ENCODE peak calls at places on chromosomes 12 and 14, in ten cellular contexts. G is heart left ventricle; T is AG10803; P is breast epithelium; N is HFFc6; E is lower leg skin; S is cardiac muscle cell; R is IMR-90; B is CD4-positive, alpha-beta T cell; H is AG09319. Q is an unnamed sample.

GRCh38 chr12:84741727-84742126 is 170.9 kb downstream of the SLC6A15 start:
- DNase-seq in R (no peak), B (no peak), T (peak; percentile 35), E (no peak), N (peak; percentile 1), P (no peak), S (peak; percentile 38), G (no peak), H (no peak), Q (peak; percentile 3)

GRCh38 chr12:92224685-92225331 is 79.2 kb upstream of the BTG1 start:
- DNase-seq in B (no peak), H (no peak), P (no peak), N (peak; percentile 68), R (peak; percentile 71), S (no peak), T (peak; percentile 34), E (no peak), G (no peak), Q (peak; percentile 81)

GRCh38 chr12:24697769-24698168 is 251.1 kb downstream of the BCAT1 start:
- DNase-seq in P (no peak), E (no peak), G (no peak), T (no peak), N (no peak), B (no peak), R (no peak), H (no peak), S (no peak), Q (no peak)

GRCh38 chr12:92478692-92479091 is 224.1 kb upstream of the PLEKHG7 start:
- DNase-seq in P (no peak), H (no peak), B (no peak), N (no peak), G (no peak), R (no peak), S (no peak), T (peak; percentile 3), E (no peak), Q (peak; percentile 18)

GRCh38 chr14:64968651-64969050 is 3.5 kb downstream of the RAB15 start:
- DNase-seq in P (no peak), B (no peak), S (no peak), N (no peak), G (no peak), E (no peak), H (no peak), T (no peak), R (no peak), Q (no peak)

GRCh38 chr14:95048771-95049312 is 108.5 kb downstream of the DICER1 start:
- DNase-seq in S (no peak), N (no peak), B (no peak), P (no peak), T (no peak), H (no peak), R (no peak), E (no peak), G (no peak), Q (no peak)

GRCh38 chr12:6963016-6963731 is 7.3 kb downstream of the PHB2 start:
- DNase-seq in T (no peak), G (no peak), H (no peak), E (no peak), P (peak; percentile 92), N (no peak), R (no peak), B (no peak), S (no peak), Q (no peak)

GRCh38 chr14:104724407-104724980 is 465 bp downstream of the ADSS1 start:
- DNase-seq in B (no peak), R (no peak), P (no peak), E (no peak), S (peak; percentile 24), T (no peak), G (peak; percentile 88), N (no peak), H (no peak), Q (peak; percentile 20)

GRCh38 chr14:91144425-91145145 is 30.7 kb downstream of the DGLUCY start:
- DNase-seq in B (no peak), R (peak; percentile 85), N (peak; percentile 74), E (no peak), S (no peak), G (no peak), P (no peak), T (peak; percentile 75), H (no peak), Q (peak; percentile 79)

GRCh38 chr14:23933706-23934105 is 19.9 kb upstream of the DHRS4 start:
- DNase-seq in S (no peak), N (no peak), P (no peak), R (no peak), B (no peak), E (no peak), H (no peak), T (no peak), G (no peak), Q (no peak)

GRCh38 chr14:101054671-101055070 is 151.1 kb upstream of the RTL1 start:
- DNase-seq in N (no peak), R (peak; percentile 43), S (no peak), B (no peak), G (peak; percentile 7), H (no peak), T (no peak), P (no peak), E (no peak), Q (peak; percentile 35)

GRCh38 chr14:55446833-55447232 is 6.4 kb upstream of the TBPL2 start:
- DNase-seq in S (peak; percentile 43), T (peak; percentile 73), R (peak; percentile 97), H (peak; percentile 39), E (no peak), B (no peak), P (no peak), G (no peak), N (peak; percentile 83), Q (peak; percentile 92)

GRCh38 chr12:124808276-124808675 is 55.4 kb downstream of the SCARB1 start:
- DNase-seq in H (no peak), E (no peak), P (no peak), G (no peak), B (no peak), N (no peak), T (no peak), R (no peak), S (no peak), Q (no peak)

GRCh38 chr12:80484778-80485177 is 40.7 kb downstream of the PTPRQ start:
- DNase-seq in B (no peak), G (no peak), T (no peak), N (no peak), S (no peak), P (no peak), H (no peak), R (no peak), E (no peak), Q (no peak)

GRCh38 chr14:101373690-101374295 is 187.5 kb upstream of the DIO3 start:
- DNase-seq in G (no peak), P (no peak), E (no peak), S (no peak), N (no peak), B (no peak), T (no peak), H (no peak), R (no peak), Q (no peak)

GRCh38 chr14:52015411-52016030 is 26.2 kb downstream of the RTRAF start:
- DNase-seq in H (no peak), E (no peak), S (peak; percentile 61), N (no peak), B (no peak), G (no peak), T (no peak), P (no peak), R (peak; percentile 17), Q (no peak)
- TF ChIP-seq CTCF in H (peak; percentile 30), E (no peak), S (peak; percentile 57), N (peak; percentile 71), B (no peak), G (peak; percentile 28), T (peak; percentile 49), P (no peak), R (peak; percentile 39), Q (peak; percentile 52)

GRCh38 chr14:99881011-99881410 is 87.8 kb downstream of the EML1 start:
- DNase-seq in E (no peak), H (no peak), G (no peak), S (no peak), T (peak; percentile 73), R (peak; percentile 35), P (no peak), B (no peak), N (no peak), Q (peak; percentile 68)
- TF ChIP-seq CTCF in E (no peak), H (no peak), G (no peak), S (no peak), T (no peak), R (no peak), P (no peak), B (no peak), N (no peak), Q (no peak)

GRCh38 chr14:47040490-47040889 is 388.9 kb upstream of the RPL10L start:
- DNase-seq in N (no peak), E (no peak), R (no peak), S (peak; percentile 79), T (no peak), B (no peak), P (no peak), G (no peak), H (no peak), Q (peak; percentile 0)
- TF ChIP-seq CTCF in N (no peak), E (no peak), R (no peak), S (no peak), T (no peak), B (no peak), P (no peak), G (no peak), H (no peak), Q (no peak)

GRCh38 chr12:49342914-49343731 is 3.6 kb upstream of the DNAJC22 start:
- DNase-seq in N (no peak), G (no peak), S (no peak), R (no peak), P (no peak), T (no peak), H (no peak), E (no peak), B (no peak), Q (no peak)

GRCh38 chr12:49340971-49341776 is 4.2 kb upstream of the C1QL4 start:
- DNase-seq in T (no peak), G (no peak), R (no peak), S (no peak), P (no peak), H (no peak), B (no peak), N (no peak), E (no peak), Q (no peak)

GRCh38 chr12:49340095-49340870 is 3.3 kb upstream of the C1QL4 start:
- DNase-seq in P (no peak), N (no peak), H (no peak), R (no peak), T (no peak), B (no peak), E (no peak), S (no peak), G (no peak), Q (no peak)

GRCh38 chr12:49341777-49342065 is 4.7 kb upstream of the C1QL4 start:
- DNase-seq in H (no peak), P (no peak), E (no peak), T (no peak), R (no peak), N (no peak), B (no peak), S (no peak), G (no peak), Q (no peak)

GRCh38 chr12:49342066-49342913 is 4.4 kb upstream of the DNAJC22 start:
- DNase-seq in P (no peak), N (peak; percentile 43), S (peak; percentile 95), T (peak; percentile 44), G (peak; percentile 75), H (no peak), B (peak; percentile 54), E (no peak), R (peak; percentile 66), Q (peak; percentile 76)
- TF ChIP-seq CTCF in P (peak; percentile 63), N (peak; percentile 97), S (peak; percentile 85), T (peak; percentile 65), G (peak; percentile 91), H (peak; percentile 71), B (peak; percentile 87), E (no peak), R (peak; percentile 69), Q (peak; percentile 64)

Q was measured in fibroblast of mammary gland.